ENCODE peak calls at places on chromosome 21, in six cellular contexts. E is stomach; D is CD8-positive, alpha-beta memory T cell; Z is Panc1; T is body of pancreas; S is mammary epithelial cell. J is an unnamed sample.

GRCh38 chr21:17921579-17922530 is 102.7 kb upstream of the C21orf91 start:
- DNase-seq in E (no peak), Z (no peak), D (no peak), S (peak; percentile 97), T (peak; percentile 62), J (peak; percentile 33)

GRCh38 chr21:18522181-18522771 is 118.7 kb upstream of the TMPRSS15 start:
- DNase-seq in T (no peak), Z (no peak), E (no peak), S (no peak), D (no peak), J (no peak)

GRCh38 chr21:18244721-18245486 is at the start of gene CHODL:
- DNase-seq in T (no peak), D (no peak), S (no peak), E (no peak), Z (no peak), J (no peak)

GRCh38 chr21:31078796-31079195 is 40.5 kb upstream of the KRTAP19-8 start:
- DNase-seq in T (no peak), E (no peak), Z (no peak), S (no peak), D (no peak), J (no peak)

GRCh38 chr21:35933466-35933865 is 126.9 kb downstream of the SETD4 start:
- DNase-seq in E (no peak), Z (no peak), D (no peak), S (peak; percentile 80), T (peak; percentile 37), J (no peak)

GRCh38 chr21:36027352-36027751 is 33.0 kb downstream of the SETD4 start:
- DNase-seq in D (no peak), E (no peak), T (no peak), S (peak; percentile 33), Z (no peak), J (peak; percentile 15)

GRCh38 chr21:15199414-15199813 is 134.6 kb upstream of the NRIP1 start:
- DNase-seq in S (no peak), T (no peak), Z (no peak), D (no peak), E (no peak), J (no peak)

GRCh38 chr21:35779690-35780570 is 280.4 kb downstream of the SETD4 start:
- DNase-seq in Z (no peak), S (peak; percentile 73), E (no peak), T (peak; percentile 28), D (no peak), J (peak; percentile 38)

GRCh38 chr21:40577285-40578043 is 269.5 kb downstream of the DSCAM start:
- DNase-seq in D (no peak), E (no peak), T (no peak), Z (no peak), S (no peak), J (no peak)
- H3K27ac ChIP-seq in D (no peak overlapping the region), E (no peak overlapping the region), T (no peak overlapping the region), Z (no peak overlapping the region), S (no peak overlapping the region), J (no peak overlapping the region)

DNA sequence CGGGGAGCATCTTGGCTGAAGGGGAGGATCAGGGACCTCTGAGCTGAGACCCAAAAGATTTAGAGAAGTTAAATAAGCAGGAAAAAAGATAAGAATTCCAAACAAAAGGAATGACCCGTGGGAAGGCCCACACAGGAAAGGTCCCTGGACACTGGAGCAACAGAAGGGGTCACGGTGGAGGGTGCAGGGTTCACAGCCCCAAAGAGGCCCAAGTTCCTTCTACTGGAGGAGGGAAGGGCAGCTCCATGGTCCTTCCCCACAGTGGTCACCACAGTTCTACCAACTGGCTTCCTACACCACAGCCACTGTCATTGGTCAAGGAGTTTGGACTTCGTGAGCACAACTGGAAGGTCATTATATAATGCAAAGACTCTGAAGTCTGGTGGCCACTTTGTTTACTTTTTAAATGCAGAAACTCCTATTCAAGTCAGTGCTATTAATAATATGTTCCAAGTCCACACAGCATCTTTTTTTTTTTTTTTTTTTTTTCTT is 5.4 kb downstream of the C2CD2 start:
- DNase-seq in Z (no peak), E (no peak), D (no peak), T (no peak), S (no peak), J (no peak)
- H3K27ac ChIP-seq in Z (no peak overlapping the region), E (peak overlapping the region; percentile 26), D (no peak overlapping the region), T (no peak overlapping the region), S (no peak overlapping the region), J (peak overlapping the region; percentile 31)

GRCh38 chr21:28427356-28428022 is 565.2 kb downstream of the LTN1 start:
- DNase-seq in S (peak; percentile 20), Z (no peak), D (no peak), T (no peak), E (no peak), J (no peak)
- H3K27ac ChIP-seq in S (no peak overlapping the region), Z (no peak overlapping the region), D (no peak overlapping the region), T (no peak overlapping the region), E (no peak overlapping the region), J (no peak overlapping the region)

GRCh38 chr21:29208666-29209059 is 78.2 kb downstream of the MAP3K7CL start:
- DNase-seq in S (no peak), E (no peak), Z (no peak), T (no peak), D (no peak), J (peak; percentile 46)

GRCh38 chr21:29209696-29210095 is 79.3 kb downstream of the MAP3K7CL start:
- DNase-seq in T (no peak), S (no peak), D (no peak), Z (no peak), E (no peak), J (no peak)

GRCh38 chr21:29205988-29206387 is 75.5 kb downstream of the MAP3K7CL start:
- DNase-seq in E (no peak), D (no peak), S (no peak), Z (no peak), T (no peak), J (no peak)

GRCh38 chr21:29206445-29206844 is 76.0 kb downstream of the MAP3K7CL start:
- DNase-seq in S (no peak), E (no peak), D (no peak), T (no peak), Z (no peak), J (no peak)

GRCh38 chr21:29208044-29208665 is 77.7 kb downstream of the MAP3K7CL start:
- DNase-seq in S (no peak), D (no peak), Z (no peak), E (no peak), T (no peak), J (no peak)
- H3K27ac ChIP-seq in S (no peak overlapping the region), D (no peak overlapping the region), Z (no peak overlapping the region), E (no peak overlapping the region), T (no peak overlapping the region), J (no peak overlapping the region)

GRCh38 chr21:45324430-45325205 is 36.9 kb upstream of the POFUT2 start:
- DNase-seq in D (no peak), S (no peak), T (peak; percentile 58), Z (no peak), E (no peak), J (no peak)

GRCh38 chr21:45326834-45327457 is 39.3 kb upstream of the POFUT2 start:
- DNase-seq in Z (no peak), S (no peak), D (no peak), T (peak; percentile 11), E (no peak), J (no peak)

GRCh38 chr21:45327458-45328197 is 39.9 kb upstream of the POFUT2 start:
- DNase-seq in D (no peak), Z (no peak), T (peak; percentile 36), E (no peak), S (no peak), J (no peak)

GRCh38 chr21:45325206-45326168 is 37.8 kb upstream of the POFUT2 start:
- DNase-seq in E (no peak), Z (no peak), S (no peak), D (no peak), T (peak; percentile 23), J (no peak)

GRCh38 chr21:45326169-45326833 is 38.6 kb upstream of the POFUT2 start:
- DNase-seq in D (no peak), T (peak; percentile 7), Z (no peak), S (no peak), E (no peak), J (no peak)
- H3K27ac ChIP-seq in D (no peak overlapping the region), T (peak overlapping the region; percentile 65), Z (peak overlapping the region; percentile 90), S (no peak overlapping the region), E (no peak overlapping the region), J (no peak overlapping the region)

GRCh38 chr21:41411449-41412089 is 14.5 kb upstream of the MX1 start:
- DNase-seq in E (peak; percentile 74), T (peak; percentile 58), Z (no peak), S (peak; percentile 7), D (no peak), J (no peak)

GRCh38 chr21:41406340-41406739 is 19.7 kb upstream of the MX1 start:
- DNase-seq in Z (no peak), E (no peak), S (no peak), D (no peak), T (no peak), J (no peak)

GRCh38 chr21:41407541-41408460 is 18.2 kb upstream of the MX1 start:
- DNase-seq in E (no peak), D (no peak), Z (no peak), T (no peak), S (no peak), J (no peak)

GRCh38 chr21:41410361-41410760 is 15.7 kb upstream of the MX1 start:
- DNase-seq in D (no peak), Z (no peak), S (no peak), T (no peak), E (no peak), J (no peak)

DNA sequence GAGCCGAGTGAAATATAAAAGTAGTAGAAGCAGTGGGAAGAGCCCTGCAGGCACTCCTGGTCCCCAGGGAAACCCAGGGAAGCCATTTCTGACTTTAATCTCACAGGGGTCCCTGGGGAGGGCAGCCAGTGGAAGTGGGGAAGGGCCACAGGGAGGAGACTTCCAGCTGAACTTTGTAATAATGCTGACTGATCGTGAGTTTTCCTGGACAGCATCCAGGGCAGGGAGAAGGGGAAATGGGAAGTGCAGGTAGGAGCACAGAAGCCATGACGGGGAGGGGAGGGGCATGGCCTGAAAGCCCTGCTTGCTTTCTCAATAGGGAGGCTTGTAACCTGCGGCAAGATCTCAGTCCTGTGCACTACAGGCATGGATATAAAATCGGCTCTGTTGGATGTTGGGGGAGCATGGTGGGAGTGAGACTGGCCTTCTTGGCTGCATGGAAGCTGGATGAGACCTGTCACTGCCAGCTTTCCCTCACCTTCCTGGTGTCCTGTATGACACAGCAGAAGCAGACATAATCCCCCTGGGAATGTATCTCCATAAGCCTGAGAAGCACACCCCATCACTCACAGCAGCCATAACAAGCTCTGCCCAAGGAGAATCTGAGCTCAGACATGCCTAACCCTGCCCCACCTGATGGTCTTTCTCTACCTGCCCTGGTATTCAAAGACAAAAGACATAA is 15.1 kb upstream of the MX1 start:
- DNase-seq in E (no peak), D (no peak), T (no peak), Z (no peak), S (no peak), J (no peak)
- H3K27ac ChIP-seq in E (no peak overlapping the region), D (no peak overlapping the region), T (no peak overlapping the region), Z (no peak overlapping the region), S (no peak overlapping the region), J (no peak overlapping the region)

GRCh38 chr21:41640756-41641509 is 125.9 kb downstream of the RIPK4 start:
- DNase-seq in E (no peak), T (no peak), Z (no peak), D (no peak), S (peak; percentile 57), J (no peak)

GRCh38 chr21:41641510-41641815 is 125.4 kb downstream of the RIPK4 start:
- DNase-seq in T (no peak), Z (no peak), D (no peak), E (no peak), S (no peak), J (no peak)

GRCh38 chr21:41641821-41642368 is 125.0 kb downstream of the RIPK4 start:
- DNase-seq in E (no peak), D (no peak), S (peak; percentile 97), T (peak; percentile 39), Z (no peak), J (peak; percentile 49)

GRCh38 chr21:41643246-41643966 is 123.4 kb downstream of the RIPK4 start:
- DNase-seq in E (no peak), D (no peak), T (no peak), Z (no peak), S (no peak), J (no peak)

GRCh38 chr21:41642399-41642798 is 124.5 kb downstream of the RIPK4 start:
- DNase-seq in S (no peak), D (no peak), Z (no peak), T (no peak), E (no peak), J (no peak)
- H3K27ac ChIP-seq in S (peak overlapping the region; percentile 97), D (no peak overlapping the region), Z (peak overlapping the region; percentile 100), T (no peak overlapping the region), E (peak overlapping the region; percentile 69), J (peak overlapping the region; percentile 93)